ENCODE peak calls at places on chromosomes 4 and X, in four cellular contexts. One of them, this sample, is unnamed.

GRCh38 chr4:17785858-17786257 is 4.4 kb upstream of the FAM184B start:
- DNase-seq in pancreas: no peak
- DNase-seq in GM12878: no peak
- DNase-seq in psoas muscle: no peak
- DNase-seq in this sample: no peak

GRCh38 chr4:52919451-52919850 is 57.3 kb downstream of the RASL11B start:
- DNase-seq in pancreas: no peak
- DNase-seq in GM12878: no peak
- DNase-seq in psoas muscle: no peak
- DNase-seq in this sample: no peak

GRCh38 chrX:716136-716535 is 85.5 kb downstream of the SHOX start:
- DNase-seq in pancreas: no peak
- DNase-seq in GM12878: no peak
- DNase-seq in psoas muscle: no peak
- DNase-seq in this sample: peak; percentile 7

GRCh38 chr4:147950261-147950660 is 218.4 kb downstream of the ARHGAP10 start:
- DNase-seq in pancreas: no peak
- DNase-seq in GM12878: no peak
- DNase-seq in psoas muscle: no peak
- DNase-seq in this sample: no peak

GRCh38 chrX:17496407-17496806 is 121.4 kb downstream of the NHS start:
- DNase-seq in pancreas: peak; percentile 14
- DNase-seq in GM12878: no peak
- DNase-seq in psoas muscle: no peak
- DNase-seq in this sample: no peak

GRCh38 chrX:54891573-54891972 is 29.1 kb upstream of the TRO start:
- DNase-seq in pancreas: no peak
- DNase-seq in GM12878: no peak
- DNase-seq in psoas muscle: no peak
- DNase-seq in this sample: peak; percentile 55

GRCh38 chr4:110510282-110510681 is 34.3 kb downstream of the ENPEP start:
- DNase-seq in pancreas: no peak
- DNase-seq in GM12878: no peak
- DNase-seq in psoas muscle: no peak
- DNase-seq in this sample: no peak

GRCh38 chrX:45767021-45767491 is 566.4 kb upstream of the DIPK2B start:
- DNase-seq in pancreas: no peak
- DNase-seq in GM12878: no peak
- DNase-seq in psoas muscle: no peak
- DNase-seq in this sample: peak; percentile 69

GRCh38 chrX:34874763-34875162 is 67.8 kb upstream of the FAM47B start:
- DNase-seq in pancreas: no peak
- DNase-seq in GM12878: no peak
- DNase-seq in psoas muscle: no peak
- DNase-seq in this sample: no peak

GRCh38 chr4:109334596-109335105 is 32.2 kb upstream of the COL25A1 start:
- DNase-seq in pancreas: no peak
- DNase-seq in GM12878: no peak
- DNase-seq in psoas muscle: no peak
- DNase-seq in this sample: no peak

GRCh38 chr4:184310881-184311709 is 93.4 kb upstream of the ENPP6 start:
- DNase-seq in pancreas: peak; percentile 74
- DNase-seq in GM12878: no peak
- DNase-seq in psoas muscle: peak; percentile 60
- DNase-seq in this sample: no peak

GRCh38 chr4:186015212-186015817 is 53.6 kb upstream of the TLR3 start:
- DNase-seq in pancreas: no peak
- DNase-seq in GM12878: no peak
- DNase-seq in psoas muscle: no peak
- DNase-seq in this sample: no peak

GRCh38 chr4:23921993-23922392 is 32.1 kb upstream of the PPARGC1A start:
- DNase-seq in pancreas: no peak
- DNase-seq in GM12878: no peak
- DNase-seq in psoas muscle: no peak
- DNase-seq in this sample: no peak

GRCh38 chr4:48792348-48793006 is 12.4 kb upstream of the FRYL start:
- DNase-seq in pancreas: no peak
- DNase-seq in GM12878: no peak
- DNase-seq in psoas muscle: no peak
- DNase-seq in this sample: peak; percentile 82

GRCh38 chr4:7052923-7053715 is 9.9 kb downstream of the TADA2B start:
- DNase-seq in pancreas: no peak
- DNase-seq in GM12878: no peak
- DNase-seq in psoas muscle: peak; percentile 82
- DNase-seq in this sample: no peak

GRCh38 chr4:110344165-110344564 is 131.8 kb upstream of the ENPEP start:
- DNase-seq in pancreas: no peak
- DNase-seq in GM12878: no peak
- DNase-seq in psoas muscle: no peak
- DNase-seq in this sample: peak; percentile 48

GRCh38 chrX:39336709-39337294 is 535.5 kb downstream of the MID1IP1 start:
- DNase-seq in pancreas: no peak
- DNase-seq in GM12878: peak; percentile 32
- DNase-seq in psoas muscle: no peak
- DNase-seq in this sample: no peak

GRCh38 chrX:70253377-70254062 is 6.5 kb downstream of the P2RY4 start:
- DNase-seq in pancreas: no peak
- DNase-seq in GM12878: no peak
- DNase-seq in psoas muscle: no peak
- DNase-seq in this sample: no peak

GRCh38 chr4:106058919-106059318 is 163.6 kb downstream of the NPNT start:
- DNase-seq in pancreas: no peak
- DNase-seq in GM12878: no peak
- DNase-seq in psoas muscle: no peak
- DNase-seq in this sample: no peak

GRCh38 chr4:120132935-120133334 is 66.3 kb upstream of the MAD2L1 start:
- DNase-seq in pancreas: no peak
- DNase-seq in GM12878: no peak
- DNase-seq in psoas muscle: no peak
- DNase-seq in this sample: no peak

GRCh38 chr4:72295966-72296557 is 264.3 kb downstream of the NPFFR2 start:
- DNase-seq in pancreas: no peak
- DNase-seq in GM12878: no peak
- DNase-seq in psoas muscle: no peak
- DNase-seq in this sample: peak; percentile 90

GRCh38 chr4:94525993-94526740 is 74.4 kb downstream of the PDLIM5 start:
- DNase-seq in pancreas: no peak
- DNase-seq in GM12878: no peak
- DNase-seq in psoas muscle: no peak
- DNase-seq in this sample: peak; percentile 77

GRCh38 chr4:94523617-94524016 is 71.9 kb downstream of the PDLIM5 start:
- DNase-seq in pancreas: no peak
- DNase-seq in GM12878: no peak
- DNase-seq in psoas muscle: no peak
- DNase-seq in this sample: peak; percentile 44

GRCh38 chr4:94528792-94529451 is 77.2 kb downstream of the PDLIM5 start:
- DNase-seq in pancreas: no peak
- DNase-seq in GM12878: no peak
- DNase-seq in psoas muscle: no peak
- DNase-seq in this sample: no peak

GRCh38 chr4:94530073-94530472 is 78.3 kb downstream of the PDLIM5 start:
- DNase-seq in pancreas: no peak
- DNase-seq in GM12878: no peak
- DNase-seq in psoas muscle: no peak
- DNase-seq in this sample: no peak

DNA sequence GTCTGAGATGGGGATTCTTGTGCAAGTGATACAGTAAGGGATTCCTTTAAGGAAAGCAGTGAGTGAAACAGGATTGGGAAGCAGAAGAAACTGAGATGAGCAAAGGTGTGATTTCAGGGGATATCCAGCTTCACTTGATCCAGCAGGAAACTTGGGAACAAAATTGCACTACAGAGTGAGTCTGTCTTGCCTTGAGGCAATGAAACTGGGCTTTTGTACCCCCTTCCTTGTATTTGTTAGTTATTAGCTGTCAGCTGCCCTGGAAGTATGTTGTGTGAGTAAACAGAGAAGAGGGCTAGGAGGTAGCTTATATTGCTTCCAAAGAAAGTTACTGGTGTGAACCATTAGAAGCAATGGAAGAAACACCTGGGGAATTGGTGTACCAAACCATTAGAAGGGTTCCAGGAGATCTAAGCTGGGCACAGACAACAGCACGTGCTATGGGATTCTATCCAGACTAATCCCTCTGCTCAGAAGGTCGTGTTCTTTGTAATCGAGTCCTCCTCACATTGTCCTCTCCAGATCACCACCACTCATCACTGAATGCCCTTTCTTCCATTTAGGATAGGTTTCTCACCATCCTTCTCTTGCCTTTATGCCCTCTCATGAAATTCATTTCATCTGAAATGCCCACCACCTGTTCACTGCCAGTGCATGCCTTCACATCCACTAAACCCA is 76.0 kb downstream of the PDLIM5 start:
- DNase-seq in pancreas: no peak
- DNase-seq in GM12878: no peak
- DNase-seq in psoas muscle: no peak
- DNase-seq in this sample: no peak
- H3K4me1 ChIP-seq in pancreas: peaks cover 27% of the 10 kb centered on the region
- H3K4me1 ChIP-seq in GM12878: peaks cover 9% of the 10 kb centered on the region
- H3K4me1 ChIP-seq in psoas muscle: peaks cover 84% of the 10 kb centered on the region
- H3K4me1 ChIP-seq in this sample: peaks cover 41% of the 10 kb centered on the region

DNA sequence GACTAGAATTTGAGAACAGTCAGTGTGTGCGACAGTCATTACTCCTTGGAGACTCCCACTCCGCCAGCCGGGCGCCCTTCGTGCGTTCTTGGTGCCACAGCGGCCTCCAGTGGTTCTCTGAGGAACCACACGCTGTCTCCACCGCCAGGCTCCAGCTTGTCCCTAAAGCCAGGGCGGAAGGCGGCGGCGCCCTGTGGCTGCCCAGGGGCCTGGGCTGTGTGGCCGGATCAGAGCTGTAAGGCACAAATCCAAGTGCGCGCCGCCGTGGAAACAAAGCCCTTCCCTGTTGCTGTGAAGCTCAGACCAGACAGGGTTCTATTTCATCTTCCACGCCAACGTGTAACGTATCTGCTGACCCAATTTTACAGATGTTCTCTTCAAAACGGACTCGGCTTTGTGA is 34.1 kb downstream of the IDS start:
- DNase-seq in pancreas: peak; percentile 81
- DNase-seq in GM12878: no peak
- DNase-seq in psoas muscle: peak; percentile 86
- DNase-seq in this sample: peak; percentile 81
- H3K4me3 ChIP-seq in pancreas: no peak overlapping the region
- H3K4me3 ChIP-seq in GM12878: no peak overlapping the region
- H3K4me3 ChIP-seq in psoas muscle: peak overlapping the region; percentile 30
- H3K4me3 ChIP-seq in this sample: peak overlapping the region; percentile 56

GRCh38 chr4:82352825-82353370 is 20.9 kb downstream of the HNRNPD start:
- DNase-seq in pancreas: no peak
- DNase-seq in GM12878: no peak
- DNase-seq in psoas muscle: no peak
- DNase-seq in this sample: peak; percentile 22

GRCh38 chr4:82357640-82358039 is 16.2 kb downstream of the HNRNPD start:
- DNase-seq in pancreas: no peak
- DNase-seq in GM12878: no peak
- DNase-seq in psoas muscle: no peak
- DNase-seq in this sample: no peak

GRCh38 chr4:82358773-82359324 is 14.9 kb downstream of the HNRNPD start:
- DNase-seq in pancreas: no peak
- DNase-seq in GM12878: no peak
- DNase-seq in psoas muscle: no peak
- DNase-seq in this sample: peak; percentile 33

GRCh38 chr4:82352118-82352824 is 21.5 kb downstream of the HNRNPD start:
- DNase-seq in pancreas: no peak
- DNase-seq in GM12878: no peak
- DNase-seq in psoas muscle: no peak
- DNase-seq in this sample: no peak

GRCh38 chr4:82354788-82355187 is 19.0 kb downstream of the HNRNPD start:
- DNase-seq in pancreas: no peak
- DNase-seq in GM12878: no peak
- DNase-seq in psoas muscle: no peak
- DNase-seq in this sample: no peak
- H3K4me1 ChIP-seq in pancreas: peaks cover 12% of the 10 kb centered on the region
- H3K4me1 ChIP-seq in GM12878: no peaks in the 10 kb centered on the region
- H3K4me1 ChIP-seq in psoas muscle: peaks cover 42% of the 10 kb centered on the region
- H3K4me1 ChIP-seq in this sample: peaks cover 50% of the 10 kb centered on the region

DNA sequence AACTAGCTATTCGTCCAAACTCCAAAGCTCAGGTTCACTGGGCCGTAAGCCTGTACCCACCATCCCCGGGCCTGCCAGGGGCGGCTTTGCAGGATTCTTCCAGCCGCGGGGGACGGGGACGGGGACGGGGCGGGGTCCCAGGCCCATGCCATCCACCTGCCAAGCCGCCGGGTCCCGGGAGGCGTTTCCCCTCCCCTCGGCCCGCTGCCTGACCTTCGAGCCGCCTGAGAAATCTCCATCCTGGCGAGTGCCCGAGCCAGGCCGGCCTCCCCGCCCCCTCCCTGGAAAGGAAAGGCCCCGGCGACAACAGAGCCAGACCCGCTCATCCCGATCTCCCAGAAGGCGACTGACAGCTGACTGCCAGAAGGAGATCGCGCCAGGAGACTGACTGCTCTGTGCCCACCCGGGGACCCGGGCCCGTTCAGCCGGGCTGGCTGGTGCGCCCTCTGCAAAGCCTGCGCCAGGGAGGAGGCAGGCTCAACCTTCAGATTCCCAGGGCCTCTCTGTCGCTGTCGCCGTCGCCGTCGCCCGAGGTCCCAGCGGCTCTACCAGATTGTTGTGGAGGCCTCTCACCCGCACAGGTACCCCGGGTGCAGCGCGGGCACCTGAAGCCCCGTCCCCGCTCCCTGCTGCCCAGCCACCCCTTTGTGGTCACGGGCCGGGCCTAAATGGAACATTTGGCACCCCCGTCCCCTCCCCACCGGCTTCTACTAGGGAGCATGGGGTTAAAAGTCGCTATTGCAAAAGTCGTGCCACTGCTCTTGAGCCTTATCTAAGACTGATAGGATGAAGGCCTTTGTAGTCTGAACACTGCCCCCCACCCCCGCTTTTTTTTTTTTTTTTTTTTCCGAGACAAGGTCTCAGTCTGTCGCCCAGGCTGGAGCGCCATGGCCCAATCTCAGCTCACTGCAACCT is at the start of gene RGN:
- DNase-seq in pancreas: peak; percentile 54
- DNase-seq in GM12878: no peak
- DNase-seq in psoas muscle: peak; percentile 66
- DNase-seq in this sample: no peak
- H3K4me3 ChIP-seq in pancreas: peak within 1 kb of the TSS; percentile 38
- H3K4me3 ChIP-seq in GM12878: no peak within 1 kb of the TSS
- H3K4me3 ChIP-seq in psoas muscle: peak within 1 kb of the TSS; percentile 70
- H3K4me3 ChIP-seq in this sample: peak within 1 kb of the TSS; percentile 64

This sample was measured in adipocyte.